ENCODE peak calls at places on chromosome 20, in seven cellular contexts. V is cerebellar cortex, M is NCI-H345, U is mucosa of descending colon, D is NCI-H1105, T is NCI-H1417, L is SK-N-SH. N is an unnamed sample.

GRCh38 chr20:4671015-4671414 is 50.7 kb upstream of the PRND start:
- DNase-seq in U (no peak), L (no peak), V (no peak), T (no peak), D (no peak), M (no peak), N (no peak)

GRCh38 chr20:44019638-44020335 is 105.1 kb downstream of the TOX2 start:
- DNase-seq in U (no peak), V (no peak), T (no peak), M (no peak), L (no peak), D (no peak), N (no peak)

GRCh38 chr20:60266184-60266823 is 308.1 kb downstream of the CDH26 start:
- DNase-seq in T (no peak), U (no peak), M (no peak), D (no peak), V (no peak), L (no peak), N (no peak)

GRCh38 chr20:50713677-50714101 is 17.7 kb upstream of the PARD6B start:
- DNase-seq in L (no peak), T (no peak), D (no peak), M (no peak), V (peak; percentile 66), U (no peak), N (no peak)

GRCh38 chr20:51412333-51412761 is 130.2 kb downstream of the NFATC2 start:
- DNase-seq in M (no peak), L (peak; percentile 74), U (no peak), T (no peak), D (no peak), V (peak; percentile 45), N (no peak)

GRCh38 chr20:37384683-37385174 is 38.8 kb downstream of the SRC start:
- DNase-seq in U (peak; percentile 75), V (peak; percentile 36), D (peak; percentile 12), L (peak; percentile 93), T (no peak), M (peak; percentile 50), N (no peak)

GRCh38 chr20:50061151-50062005 is 51.6 kb downstream of the UBE2V1 start:
- DNase-seq in T (no peak), D (no peak), L (no peak), U (no peak), M (no peak), V (no peak), N (no peak)

GRCh38 chr20:32072168-32072721 is 20.2 kb downstream of the HCK start:
- DNase-seq in U (no peak), D (no peak), V (no peak), M (peak; percentile 31), T (no peak), L (no peak), N (no peak)

GRCh38 chr20:31596831-31597482 is 8.1 kb upstream of the ID1 start:
- DNase-seq in M (no peak), T (peak; percentile 81), V (peak; percentile 60), D (no peak), U (no peak), L (no peak), N (peak; percentile 27)

GRCh38 chr20:63539092-63539430 is 1.9 kb upstream of the PTK6 start:
- DNase-seq in T (no peak), D (no peak), M (peak; percentile 83), L (no peak), U (no peak), V (no peak), N (no peak)

GRCh38 chr20:58542411-58543095 is 27.4 kb upstream of the APCDD1L start:
- DNase-seq in V (no peak), T (peak; percentile 85), L (no peak), M (no peak), U (no peak), D (no peak), N (no peak)

GRCh38 chr20:35508493-35509218 is 20.8 kb downstream of the C20orf173 start:
- DNase-seq in V (no peak), T (no peak), L (no peak), D (no peak), U (no peak), M (no peak), N (no peak)

GRCh38 chr20:13788167-13788834 is 3.5 kb downstream of the NDUFAF5 start:
- DNase-seq in L (peak; percentile 58), U (no peak), M (peak; percentile 63), V (peak; percentile 63), D (peak; percentile 11), T (peak; percentile 67), N (peak; percentile 11)

GRCh38 chr20:36827541-36828279 is 48.2 kb upstream of the TLDC2 start:
- DNase-seq in D (no peak), M (no peak), U (peak; percentile 38), T (no peak), V (peak; percentile 64), L (no peak), N (no peak)

GRCh38 chr20:37848706-37849105 is 54.2 kb upstream of the VSTM2L start:
- DNase-seq in L (no peak), U (no peak), D (no peak), M (no peak), T (no peak), V (no peak), N (no peak)

GRCh38 chr20:38651154-38651553 is 49.5 kb downstream of the ARHGAP40 start:
- DNase-seq in V (no peak), T (no peak), L (no peak), M (no peak), D (no peak), U (no peak), N (no peak)

GRCh38 chr20:43974665-43975064 is 60.0 kb downstream of the TOX2 start:
- DNase-seq in M (no peak), D (no peak), T (no peak), L (no peak), V (no peak), U (no peak), N (no peak)

GRCh38 chr20:41006126-41006935 is 22.3 kb upstream of the TOP1 start:
- DNase-seq in M (no peak), V (no peak), D (no peak), L (no peak), U (peak; percentile 60), T (no peak), N (no peak)

GRCh38 chr20:14055127-14055742 is 59.9 kb downstream of the MACROD2 start:
- DNase-seq in T (peak; percentile 92), U (no peak), V (peak; percentile 77), M (peak; percentile 75), D (peak; percentile 69), L (peak; percentile 33), N (peak; percentile 68)

N was measured in DMS79 treated with DMSO at 0.1 percent for 48 hours.